ENCODE peak calls at places on chromosomes 16 and 17, in seven cellular contexts. Z is naive B cell; Y is NCI-H1417 treated with DMSO at 0.1 percent for 48 hours; P is stimulated activated CD4-positive, alpha-beta T cell treated with anti-CD3 and anti-CD28 coated beads, Interleukin-4, amount 100 ng/mL, for 4 hours; B is DMS79; K is uterus; Q is AG04450. M is an unnamed sample.

GRCh38 chr17:2347805-2348685 is 10.7 kb downstream of the SGSM2 start:
- DNase-seq in Z (no peak), Y (peak; percentile 21), P (no peak), B (peak; percentile 49), K (no peak), Q (peak; percentile 72), M (peak; percentile 78)

GRCh38 chr16:83973077-83973476 is 5.0 kb downstream of the NECAB2 start:
- DNase-seq in Z (no peak), Y (no peak), P (no peak), B (no peak), K (no peak), Q (no peak), M (no peak)

GRCh38 chr16:53789159-53789558 is 85.2 kb downstream of the FTO start:
- DNase-seq in Z (no peak), Y (no peak), P (no peak), B (no peak), K (no peak), Q (peak; percentile 32), M (no peak)

GRCh38 chr16:78751601-78752000 is 652.1 kb downstream of the WWOX start:
- DNase-seq in Z (no peak), Y (no peak), P (no peak), B (no peak), K (no peak), Q (no peak), M (no peak)

GRCh38 chr16:47358816-47359215 is 102.0 kb downstream of the ITFG1 start:
- DNase-seq in Z (no peak), Y (no peak), P (no peak), B (no peak), K (no peak), Q (no peak), M (no peak)

GRCh38 chr17:50055426-50056216 is at the start of gene ITGA3:
- DNase-seq in Z (peak; percentile 14), Y (peak; percentile 55), P (peak; percentile 66), B (peak; percentile 86), K (peak; percentile 75), Q (no peak), M (no peak)

GRCh38 chr17:413016-413350 is 60.4 kb upstream of the RPH3AL start:
- DNase-seq in Z (no peak), Y (no peak), P (no peak), B (no peak), K (no peak), Q (no peak), M (no peak)

GRCh38 chr16:68802190-68802589 is 41.1 kb upstream of the TANGO6 start:
- DNase-seq in Z (no peak), Y (no peak), P (no peak), B (no peak), K (no peak), Q (no peak), M (no peak)

GRCh38 chr16:68607443-68607842 is 37.7 kb upstream of the CDH3 start:
- DNase-seq in Z (no peak), Y (no peak), P (no peak), B (no peak), K (no peak), Q (no peak), M (no peak)

GRCh38 chr17:29565643-29566472 is 979 bp downstream of the ABHD15 start:
- DNase-seq in Z (peak; percentile 52), Y (peak; percentile 68), P (peak; percentile 48), B (peak; percentile 79), K (peak; percentile 22), Q (no peak), M (no peak)

GRCh38 chr17:32426894-32427293 is 17.4 kb upstream of the PSMD11 start:
- DNase-seq in Z (no peak), Y (no peak), P (no peak), B (no peak), K (no peak), Q (no peak), M (no peak)

GRCh38 chr17:3911271-3912053 is 4.8 kb downstream of the P2RX1 start:
- DNase-seq in Z (peak; percentile 94), Y (no peak), P (peak; percentile 62), B (no peak), K (no peak), Q (no peak), M (no peak)

GRCh38 chr17:59056857-59057256 is 49.8 kb downstream of the TRIM37 start:
- DNase-seq in Z (no peak), Y (no peak), P (no peak), B (no peak), K (no peak), Q (no peak), M (no peak)

GRCh38 chr16:57539072-57539796 is 2.9 kb upstream of the CCDC102A start:
- DNase-seq in Z (peak; percentile 48), Y (no peak), P (no peak), B (no peak), K (no peak), Q (no peak), M (no peak)

GRCh38 chr16:2520784-2521577 is 810 bp downstream of the AMDHD2 start:
- DNase-seq in Z (peak; percentile 91), Y (no peak), P (peak; percentile 43), B (no peak), K (peak; percentile 21), Q (no peak), M (no peak)

GRCh38 chr17:63646492-63646815 is 24.2 kb downstream of the MAP3K3 start:
- DNase-seq in Z (peak; percentile 60), Y (no peak), P (no peak), B (no peak), K (no peak), Q (no peak), M (no peak)

GRCh38 chr17:67245694-67246397 is 850 bp upstream of the HELZ start:
- DNase-seq in Z (peak; percentile 37), Y (no peak), P (peak; percentile 19), B (no peak), K (no peak), Q (no peak), M (no peak)

GRCh38 chr16:69762843-69763556 is 868 bp downstream of the WWP2 start:
- DNase-seq in Z (peak; percentile 43), Y (no peak), P (no peak), B (no peak), K (no peak), Q (no peak), M (no peak)

GRCh38 chr17:50539762-50540440 is 7.1 kb upstream of the SPATA20 start:
- DNase-seq in Z (no peak), Y (no peak), P (no peak), B (no peak), K (no peak), Q (no peak), M (no peak)

GRCh38 chr16:65793781-65794180 is 572.7 kb upstream of the CDH5 start:
- DNase-seq in Z (no peak), Y (no peak), P (no peak), B (no peak), K (no peak), Q (no peak), M (no peak)